ENCODE peak calls at places on chromosomes 5 and 9, in four cellular contexts. M is HCT116, U is Panc1, L is GM12878. I is an unnamed sample. For H3K4me1, the result is how much of the 10 kb centered on the place peaks cover.

GRCh38 chr9:128702445-128702948 is at the start of gene PKN3:
- ATAC-seq in M (peak), L (peak), U (peak), I (peak)

GRCh38 chr5:125199968-125200841 is 453.8 kb upstream of the ZNF608 start:
- ATAC-seq in L (peak), U (peak), M (no peak), I (no peak)

GRCh38 chr9:135797507-135798302 is 95.7 kb downstream of the KCNT1 start:
- ATAC-seq in L (peak), U (peak), M (peak), I (no peak)

GRCh38 chr5:175223336-175223735 is 220.6 kb downstream of the DRD1 start:
- ATAC-seq in L (no peak), M (no peak), U (no peak), I (no peak)

GRCh38 chr9:124770359-124771020 is 621 bp downstream of the NR6A1 start:
- ATAC-seq in U (peak), L (peak), M (peak), I (no peak)

GRCh38 chr5:27242258-27242626 is 203.9 kb upstream of the CDH9 start:
- ATAC-seq in U (peak), M (no peak), L (no peak), I (no peak)

GRCh38 chr9:89165880-89166279 is 12.7 kb downstream of the SHC3 start:
- ATAC-seq in U (no peak), M (no peak), L (no peak), I (peak)

GRCh38 chr5:58715997-58716656 is 133.3 kb downstream of the RAB3C start:
- ATAC-seq in M (no peak), U (no peak), L (peak), I (no peak)

GRCh38 chr9:129697111-129697955 is 31.9 kb downstream of the PRRX2 start:
- ATAC-seq in U (peak), M (peak), L (no peak), I (peak)

GRCh38 chr5:133347039-133347438 is 265.3 kb downstream of the FSTL4 start:
- ATAC-seq in M (peak), L (peak), U (peak), I (no peak)

GRCh38 chr9:115292584-115293271 is 174.8 kb upstream of the TNC start:
- ATAC-seq in L (no peak), U (no peak), M (no peak), I (no peak)

GRCh38 chr5:80408475-80408875 is 611 bp downstream of the ZFYVE16 start:
- ATAC-seq in U (peak), L (peak), M (peak), I (peak)

GRCh38 chr5:77300457-77300856 is 90.0 kb downstream of the PDE8B start:
- ATAC-seq in U (no peak), M (no peak), L (no peak), I (no peak)

GRCh38 chr9:84759300-84759750 is 89.8 kb downstream of the NTRK2 start:
- ATAC-seq in U (no peak), L (peak), M (no peak), I (no peak)

GRCh38 chr9:92721548-92721947 is 43.1 kb downstream of the BICD2 start:
- ATAC-seq in L (no peak), U (no peak), M (no peak), I (no peak)

GRCh38 chr9:131704195-131704983 is 35.5 kb downstream of the RAPGEF1 start:
- ATAC-seq in L (peak), M (no peak), U (no peak), I (no peak)

GRCh38 chr5:116563909-116564308 is 10.7 kb downstream of the SEMA6A start:
- ATAC-seq in L (no peak), U (no peak), M (no peak), I (no peak)

GRCh38 chr5:61732376-61732775 is 400.3 kb downstream of the ZSWIM6 start:
- ATAC-seq in L (no peak), U (no peak), M (no peak), I (peak)

GRCh38 chr5:141844414-141845097 is 33.7 kb downstream of the PCDH1 start:
- ATAC-seq in L (no peak), U (no peak), M (no peak), I (no peak)
- H3K4me1 ChIP-seq in L (under half), U (under half), M (under half), I (under half)

GRCh38 chr5:172113036-172113435 is 75.0 kb downstream of the STK10 start:
- ATAC-seq in U (no peak), L (peak), M (no peak), I (no peak)
- H3K4me3 ChIP-seq in U (no peak), L (peak), M (no peak), I (no peak)

GRCh38 chr5:113974976-113975375 is 386.9 kb upstream of the KCNN2 start:
- ATAC-seq in M (no peak), U (no peak), L (no peak), I (no peak)

DNA sequence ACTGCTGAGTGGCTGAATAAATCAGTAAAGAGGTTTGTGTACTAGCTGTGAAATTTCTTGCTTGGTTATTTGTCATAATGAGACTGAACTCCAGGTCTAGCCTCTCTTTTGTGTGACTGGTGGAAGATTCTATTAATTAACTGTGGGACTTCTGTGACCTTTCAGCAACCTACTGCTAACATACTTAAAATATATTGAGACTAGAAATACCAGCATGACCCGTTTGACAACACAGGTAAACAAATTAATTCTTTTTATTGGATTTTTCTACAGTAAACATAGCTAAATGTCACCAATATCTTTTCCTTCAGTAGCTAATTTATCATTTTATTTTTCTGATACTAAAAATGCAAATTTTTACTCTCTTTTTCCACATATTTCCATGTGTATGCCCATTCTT is 390.4 kb upstream of the KCNN2 start:
- ATAC-seq in U (no peak), L (no peak), M (no peak), I (no peak)
- TF ChIP-seq POLR2AphosphoS5 in U (no peak), L (no peak), M (no peak), I (no peak)

DNA sequence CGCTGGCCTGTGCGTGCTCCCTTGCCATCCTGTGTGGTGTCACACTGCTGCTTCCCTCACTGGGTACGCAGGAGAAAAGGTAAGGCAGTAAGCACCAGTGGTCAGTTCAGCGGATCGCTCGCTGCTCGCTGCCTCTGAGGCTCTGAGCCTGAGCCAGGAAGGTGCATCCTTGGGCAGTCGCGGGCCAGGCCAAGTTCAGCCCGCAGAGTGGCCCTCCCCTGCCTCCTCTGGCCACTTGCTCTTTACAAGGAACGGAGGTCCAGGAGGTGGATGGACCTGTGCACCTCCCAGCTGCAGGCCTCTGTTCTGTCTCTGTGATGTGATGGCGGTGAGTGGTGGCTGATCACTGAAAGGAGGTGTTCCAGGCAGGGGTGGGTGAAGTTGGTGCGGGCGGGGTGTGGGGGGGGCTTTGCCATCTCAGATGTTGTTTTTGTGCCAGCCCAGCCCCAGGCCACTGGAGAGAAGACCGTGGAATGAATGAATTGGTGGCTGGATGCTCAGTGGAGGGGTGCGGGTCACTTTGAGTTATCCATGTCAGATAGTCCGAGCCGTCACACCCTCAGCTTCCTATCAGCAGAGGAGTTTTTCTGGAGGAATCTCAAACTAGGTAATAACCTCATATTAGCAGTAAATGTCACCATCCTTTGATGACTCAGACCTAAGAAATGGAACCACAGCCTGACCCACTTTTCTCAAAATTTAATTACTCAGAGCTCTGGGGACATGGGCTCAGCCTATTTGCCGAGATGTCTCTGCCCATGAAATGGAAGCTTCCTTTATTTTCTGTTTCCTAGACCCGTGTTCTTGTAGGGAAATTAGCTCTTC is 7.3 kb downstream of the COL5A1 start:
- ATAC-seq in U (no peak), M (peak), L (no peak), I (peak)
- H3K4me1 ChIP-seq in U (under half), M (under half), L (under half), I (half or more)

GRCh38 chr9:123361086-123361730 is 5.2 kb downstream of the CRB2 start:
- ATAC-seq in M (no peak), U (no peak), L (no peak), I (no peak)
- H3K4me3 ChIP-seq in M (no peak), U (no peak), L (no peak), I (no peak)

DNA sequence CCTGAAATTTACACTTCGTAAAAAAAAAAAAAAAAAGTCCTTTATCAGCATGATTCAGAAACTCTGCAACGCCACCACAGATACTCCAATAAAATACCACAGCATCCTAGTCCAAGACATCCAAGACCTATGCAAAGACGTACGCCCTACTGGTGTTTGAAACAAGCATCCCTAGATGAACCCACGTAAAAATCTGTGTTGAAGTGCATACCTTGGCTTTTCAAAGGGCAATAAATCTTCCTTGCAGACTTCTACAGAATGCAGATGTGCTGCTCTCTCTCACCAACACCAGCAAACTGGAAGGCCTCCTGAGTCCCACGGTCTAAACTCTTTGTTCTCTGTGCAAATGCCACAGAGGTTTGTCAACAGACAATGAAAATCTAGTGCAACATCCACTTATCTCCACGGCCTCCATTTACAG is 38.8 kb downstream of the MYO10 start:
- ATAC-seq in U (peak), L (peak), M (no peak), I (no peak)
- TF ChIP-seq POLR2AphosphoS5 in U (peak), L (no peak), M (no peak), I (no peak)

I was measured in gastroesophageal sphincter.